ENCODE peak calls at places on chromosomes 6 and 20, in six cellular contexts. One of them, this sample, is unnamed.

GRCh38 chr6:33799714-33800113 is 4.1 kb downstream of the MLN start:
- DNase-seq in right lobe of liver: no peak
- DNase-seq in heart left ventricle: no peak
- DNase-seq in gastrocnemius medialis: no peak
- DNase-seq in Peyer's patch: no peak
- DNase-seq in prostate gland: no peak
- DNase-seq in this sample: no peak

GRCh38 chr6:150547511-150548222 is 52.0 kb upstream of the PLEKHG1 start:
- DNase-seq in right lobe of liver: no peak
- DNase-seq in heart left ventricle: peak
- DNase-seq in gastrocnemius medialis: peak
- DNase-seq in Peyer's patch: no peak
- DNase-seq in prostate gland: no peak
- DNase-seq in this sample: peak

GRCh38 chr20:53878262-53879047 is 191.9 kb downstream of the BCAS1 start:
- DNase-seq in right lobe of liver: no peak
- DNase-seq in heart left ventricle: no peak
- DNase-seq in gastrocnemius medialis: no peak
- DNase-seq in Peyer's patch: no peak
- DNase-seq in prostate gland: no peak
- DNase-seq in this sample: no peak

GRCh38 chr6:45746046-45746445 is 269.6 kb downstream of the CLIC5 start:
- DNase-seq in right lobe of liver: no peak
- DNase-seq in heart left ventricle: no peak
- DNase-seq in gastrocnemius medialis: no peak
- DNase-seq in Peyer's patch: no peak
- DNase-seq in prostate gland: no peak
- DNase-seq in this sample: no peak

GRCh38 chr6:111604259-111605099 is 1.2 kb downstream of the TRAF3IP2 start:
- DNase-seq in right lobe of liver: no peak
- DNase-seq in heart left ventricle: peak
- DNase-seq in gastrocnemius medialis: peak
- DNase-seq in Peyer's patch: peak
- DNase-seq in prostate gland: peak
- DNase-seq in this sample: peak

GRCh38 chr20:2751868-2752630 is 48.4 kb downstream of the CPXM1 start:
- DNase-seq in right lobe of liver: peak
- DNase-seq in heart left ventricle: no peak
- DNase-seq in gastrocnemius medialis: no peak
- DNase-seq in Peyer's patch: peak
- DNase-seq in prostate gland: peak
- DNase-seq in this sample: peak

GRCh38 chr20:47262365-47263013 is 94.0 kb downstream of the ZMYND8 start:
- DNase-seq in right lobe of liver: no peak
- DNase-seq in heart left ventricle: no peak
- DNase-seq in gastrocnemius medialis: peak
- DNase-seq in Peyer's patch: no peak
- DNase-seq in prostate gland: no peak
- DNase-seq in this sample: no peak

GRCh38 chr20:56445130-56445529 is 23.3 kb upstream of the RTF2 start:
- DNase-seq in right lobe of liver: no peak
- DNase-seq in heart left ventricle: no peak
- DNase-seq in gastrocnemius medialis: no peak
- DNase-seq in Peyer's patch: no peak
- DNase-seq in prostate gland: no peak
- DNase-seq in this sample: no peak

GRCh38 chr6:31293343-31293742 is 21.5 kb upstream of the HLA-C start:
- DNase-seq in right lobe of liver: no peak
- DNase-seq in heart left ventricle: no peak
- DNase-seq in gastrocnemius medialis: no peak
- DNase-seq in Peyer's patch: no peak
- DNase-seq in prostate gland: no peak
- DNase-seq in this sample: no peak

GRCh38 chr6:111793711-111794111 is 79.5 kb downstream of the FYN start:
- DNase-seq in right lobe of liver: no peak
- DNase-seq in heart left ventricle: no peak
- DNase-seq in gastrocnemius medialis: no peak
- DNase-seq in Peyer's patch: peak
- DNase-seq in prostate gland: no peak
- DNase-seq in this sample: no peak

GRCh38 chr20:37201827-37202162 is 22.4 kb upstream of the MROH8 start:
- DNase-seq in right lobe of liver: no peak
- DNase-seq in heart left ventricle: no peak
- DNase-seq in gastrocnemius medialis: no peak
- DNase-seq in Peyer's patch: no peak
- DNase-seq in prostate gland: no peak
- DNase-seq in this sample: no peak

GRCh38 chr6:72425003-72425681 is 196.7 kb upstream of the KCNQ5 start:
- DNase-seq in right lobe of liver: no peak
- DNase-seq in heart left ventricle: no peak
- DNase-seq in gastrocnemius medialis: no peak
- DNase-seq in Peyer's patch: no peak
- DNase-seq in prostate gland: no peak
- DNase-seq in this sample: no peak

GRCh38 chr6:106124437-106125423 is 38.6 kb downstream of the PRDM1 start:
- DNase-seq in right lobe of liver: no peak
- DNase-seq in heart left ventricle: no peak
- DNase-seq in gastrocnemius medialis: no peak
- DNase-seq in Peyer's patch: no peak
- DNase-seq in prostate gland: no peak
- DNase-seq in this sample: no peak

GRCh38 chr6:101994521-101994920 is 601.0 kb downstream of the GRIK2 start:
- DNase-seq in right lobe of liver: no peak
- DNase-seq in heart left ventricle: no peak
- DNase-seq in gastrocnemius medialis: no peak
- DNase-seq in Peyer's patch: no peak
- DNase-seq in prostate gland: no peak
- DNase-seq in this sample: no peak

GRCh38 chr20:9331707-9332435 is 182.5 kb upstream of the LAMP5 start:
- DNase-seq in right lobe of liver: no peak
- DNase-seq in heart left ventricle: no peak
- DNase-seq in gastrocnemius medialis: no peak
- DNase-seq in Peyer's patch: no peak
- DNase-seq in prostate gland: no peak
- DNase-seq in this sample: no peak

GRCh38 chr6:161835426-161836029 is 561.7 kb upstream of the AGPAT4 start:
- DNase-seq in right lobe of liver: no peak
- DNase-seq in heart left ventricle: no peak
- DNase-seq in gastrocnemius medialis: no peak
- DNase-seq in Peyer's patch: no peak
- DNase-seq in prostate gland: no peak
- DNase-seq in this sample: no peak

GRCh38 chr6:10847684-10848083 is 9.3 kb upstream of the MAK start:
- DNase-seq in right lobe of liver: no peak
- DNase-seq in heart left ventricle: no peak
- DNase-seq in gastrocnemius medialis: no peak
- DNase-seq in Peyer's patch: no peak
- DNase-seq in prostate gland: no peak
- DNase-seq in this sample: no peak

GRCh38 chr6:3390698-3391097 is 66.2 kb downstream of the SLC22A23 start:
- DNase-seq in right lobe of liver: peak
- DNase-seq in heart left ventricle: peak
- DNase-seq in gastrocnemius medialis: peak
- DNase-seq in Peyer's patch: peak
- DNase-seq in prostate gland: peak
- DNase-seq in this sample: no peak

GRCh38 chr20:32539063-32539816 is 45.9 kb downstream of the NOL4L start:
- DNase-seq in right lobe of liver: no peak
- DNase-seq in heart left ventricle: no peak
- DNase-seq in gastrocnemius medialis: no peak
- DNase-seq in Peyer's patch: no peak
- DNase-seq in prostate gland: no peak
- DNase-seq in this sample: no peak

GRCh38 chr6:85364354-85364753 is 85.5 kb upstream of the NT5E start:
- DNase-seq in right lobe of liver: no peak
- DNase-seq in heart left ventricle: no peak
- DNase-seq in gastrocnemius medialis: no peak
- DNase-seq in Peyer's patch: no peak
- DNase-seq in prostate gland: no peak
- DNase-seq in this sample: no peak

GRCh38 chr6:87699576-87699975 is 2.5 kb downstream of the AKIRIN2 start:
- DNase-seq in right lobe of liver: no peak
- DNase-seq in heart left ventricle: no peak
- DNase-seq in gastrocnemius medialis: no peak
- DNase-seq in Peyer's patch: no peak
- DNase-seq in prostate gland: no peak
- DNase-seq in this sample: no peak
- H3K4me3 ChIP-seq in right lobe of liver: peak
- H3K4me3 ChIP-seq in heart left ventricle: peak
- H3K4me3 ChIP-seq in gastrocnemius medialis: peak
- H3K4me3 ChIP-seq in Peyer's patch: peak
- H3K4me3 ChIP-seq in prostate gland: peak
- H3K4me3 ChIP-seq in this sample: no peak

GRCh38 chr6:42110683-42111082 is 31.7 kb downstream of the C6orf132 start:
- DNase-seq in right lobe of liver: no peak
- DNase-seq in heart left ventricle: no peak
- DNase-seq in gastrocnemius medialis: no peak
- DNase-seq in Peyer's patch: no peak
- DNase-seq in prostate gland: no peak
- DNase-seq in this sample: no peak

GRCh38 chr6:42118162-42119001 is 24.0 kb downstream of the C6orf132 start:
- DNase-seq in right lobe of liver: peak
- DNase-seq in heart left ventricle: peak
- DNase-seq in gastrocnemius medialis: peak
- DNase-seq in Peyer's patch: peak
- DNase-seq in prostate gland: peak
- DNase-seq in this sample: peak

GRCh38 chr6:42117843-42118161 is 24.6 kb downstream of the C6orf132 start:
- DNase-seq in right lobe of liver: no peak
- DNase-seq in heart left ventricle: no peak
- DNase-seq in gastrocnemius medialis: no peak
- DNase-seq in Peyer's patch: no peak
- DNase-seq in prostate gland: no peak
- DNase-seq in this sample: no peak

GRCh38 chr6:42112351-42112750 is 30.1 kb downstream of the C6orf132 start:
- DNase-seq in right lobe of liver: no peak
- DNase-seq in heart left ventricle: no peak
- DNase-seq in gastrocnemius medialis: no peak
- DNase-seq in Peyer's patch: no peak
- DNase-seq in prostate gland: no peak
- DNase-seq in this sample: no peak

DNA sequence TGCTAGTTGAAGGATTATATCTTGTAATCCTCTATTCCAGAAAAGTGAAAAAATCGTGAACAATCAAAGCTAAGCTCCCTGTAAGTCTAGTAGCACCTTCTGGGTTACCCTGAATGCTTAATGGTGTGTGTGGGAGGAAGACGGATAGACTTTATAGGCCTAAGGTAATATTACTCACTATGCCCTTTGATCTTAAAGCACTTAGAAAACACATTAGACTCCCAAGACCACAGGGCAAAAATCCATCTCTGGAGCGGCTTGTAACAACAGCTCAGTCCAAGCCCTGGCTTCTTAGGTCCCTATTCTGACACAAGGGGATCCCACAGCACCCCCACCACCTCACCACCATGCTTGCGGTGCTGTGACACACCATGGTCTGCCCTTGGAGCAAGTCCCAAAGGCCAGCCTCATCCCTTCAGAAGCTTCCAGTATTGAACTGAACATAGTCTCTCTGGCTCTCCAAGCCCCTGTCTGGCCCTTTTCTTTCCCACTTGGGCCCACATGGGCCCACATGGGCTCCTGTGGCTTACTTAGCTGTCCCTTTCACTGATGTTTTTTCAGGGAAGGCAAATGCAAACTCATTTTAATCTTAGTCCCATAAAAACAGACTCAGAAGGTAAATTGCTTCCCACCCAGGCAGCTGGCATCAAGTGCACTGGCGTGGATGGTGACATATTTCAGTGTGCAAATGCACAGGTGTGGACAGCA is 28.3 kb downstream of the C6orf132 start:
- DNase-seq in right lobe of liver: no peak
- DNase-seq in heart left ventricle: no peak
- DNase-seq in gastrocnemius medialis: no peak
- DNase-seq in Peyer's patch: peak
- DNase-seq in prostate gland: no peak
- DNase-seq in this sample: no peak
- TF ChIP-seq POLR2A in right lobe of liver: no peak
- TF ChIP-seq POLR2A in heart left ventricle: no peak
- TF ChIP-seq POLR2A in gastrocnemius medialis: no peak
- TF ChIP-seq POLR2A in Peyer's patch: peak
- TF ChIP-seq POLR2A in prostate gland: no peak
- TF ChIP-seq POLR2A in this sample: no peak

DNA sequence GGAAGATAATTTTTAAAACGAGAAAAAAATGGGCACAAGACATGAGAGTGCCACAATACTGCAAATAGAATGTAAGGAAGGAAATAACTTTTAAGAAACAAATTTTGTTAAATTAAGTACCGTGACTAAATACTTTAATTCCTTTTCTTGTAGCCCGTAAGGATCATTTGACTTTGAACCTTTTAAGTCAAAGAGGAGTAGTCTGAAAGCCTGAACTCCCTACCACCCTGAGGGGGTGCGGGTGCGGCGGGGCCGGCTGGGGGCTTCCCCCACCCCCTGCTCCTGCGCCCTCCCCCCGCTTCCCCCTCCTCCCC is 231 bp upstream of the PHACTR2 start:
- DNase-seq in right lobe of liver: no peak
- DNase-seq in heart left ventricle: no peak
- DNase-seq in gastrocnemius medialis: no peak
- DNase-seq in Peyer's patch: no peak
- DNase-seq in prostate gland: no peak
- DNase-seq in this sample: no peak
- H3K4me3 ChIP-seq in right lobe of liver: peak
- H3K4me3 ChIP-seq in heart left ventricle: peak
- H3K4me3 ChIP-seq in gastrocnemius medialis: peak
- H3K4me3 ChIP-seq in Peyer's patch: peak
- H3K4me3 ChIP-seq in prostate gland: peak
- H3K4me3 ChIP-seq in this sample: peak

GRCh38 chr6:73513496-73513854 is 7.4 kb downstream of the EEF1A1 start:
- DNase-seq in right lobe of liver: no peak
- DNase-seq in heart left ventricle: no peak
- DNase-seq in gastrocnemius medialis: no peak
- DNase-seq in Peyer's patch: no peak
- DNase-seq in prostate gland: no peak
- DNase-seq in this sample: no peak

GRCh38 chr6:73506246-73506645 is 14.6 kb downstream of the EEF1A1 start:
- DNase-seq in right lobe of liver: no peak
- DNase-seq in heart left ventricle: no peak
- DNase-seq in gastrocnemius medialis: no peak
- DNase-seq in Peyer's patch: no peak
- DNase-seq in prostate gland: no peak
- DNase-seq in this sample: no peak

GRCh38 chr6:73511796-73512195 is 9.0 kb downstream of the EEF1A1 start:
- DNase-seq in right lobe of liver: no peak
- DNase-seq in heart left ventricle: no peak
- DNase-seq in gastrocnemius medialis: no peak
- DNase-seq in Peyer's patch: no peak
- DNase-seq in prostate gland: no peak
- DNase-seq in this sample: no peak

GRCh38 chr6:73508776-73509175 is 12.1 kb downstream of the EEF1A1 start:
- DNase-seq in right lobe of liver: no peak
- DNase-seq in heart left ventricle: no peak
- DNase-seq in gastrocnemius medialis: no peak
- DNase-seq in Peyer's patch: no peak
- DNase-seq in prostate gland: no peak
- DNase-seq in this sample: no peak

DNA sequence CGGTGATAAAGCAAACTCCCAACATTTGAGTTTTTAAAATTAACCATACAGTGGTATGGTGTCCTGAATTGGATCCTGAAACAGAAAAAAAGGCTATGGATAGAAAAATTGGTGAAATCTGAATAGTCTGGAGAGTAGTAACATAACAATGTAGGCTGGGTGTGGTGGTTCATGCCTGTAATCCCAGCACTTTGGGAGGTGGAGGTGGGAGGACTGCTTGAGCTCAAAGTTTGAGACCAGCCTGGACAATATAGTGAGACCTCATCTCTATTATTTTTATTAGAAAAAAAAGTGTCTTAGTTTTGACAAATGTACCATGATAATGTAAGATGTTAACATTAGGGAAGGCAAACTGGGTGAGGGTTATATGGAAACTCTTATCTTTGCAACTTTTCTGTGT is 11.0 kb downstream of the EEF1A1 start:
- DNase-seq in right lobe of liver: no peak
- DNase-seq in heart left ventricle: no peak
- DNase-seq in gastrocnemius medialis: no peak
- DNase-seq in Peyer's patch: no peak
- DNase-seq in prostate gland: no peak
- DNase-seq in this sample: no peak
- TF ChIP-seq POLR2A in right lobe of liver: no peak
- TF ChIP-seq POLR2A in heart left ventricle: no peak
- TF ChIP-seq POLR2A in gastrocnemius medialis: no peak
- TF ChIP-seq POLR2A in Peyer's patch: no peak
- TF ChIP-seq POLR2A in prostate gland: no peak
- TF ChIP-seq POLR2A in this sample: no peak

This sample was measured in body of pancreas.